ENCODE peak calls at places on chromosomes 3 and 15, in four cellular contexts. W is AG09309, F is cardiac fibroblast, I is neural progenitor cell. T is an unnamed sample.

GRCh38 chr3:8166013-8166412 is 335.6 kb upstream of the LMCD1 start:
- DNase-seq in W (no peak), F (no peak), I (no peak), T (no peak)

GRCh38 chr3:25289663-25290062 is 138.4 kb upstream of the RARB start:
- DNase-seq in W (no peak), F (no peak), I (no peak), T (no peak)

GRCh38 chr15:57421540-57421939 is 45.2 kb downstream of the CGNL1 start:
- DNase-seq in W (no peak), F (no peak), I (no peak), T (no peak)

GRCh38 chr3:132854856-132855535 is 132.8 kb upstream of the NPHP3 start:
- DNase-seq in W (no peak), F (no peak), I (no peak), T (no peak)

GRCh38 chr3:185330238-185330637 is 32.7 kb upstream of the MAP3K13 start:
- DNase-seq in W (no peak), F (no peak), I (no peak), T (no peak)

GRCh38 chr3:66196633-66197032 is 24.2 kb upstream of the SLC25A26 start:
- DNase-seq in W (no peak), F (peak), I (no peak), T (peak)

GRCh38 chr3:124951511-124952390 is 17.2 kb upstream of the MUC13 start:
- DNase-seq in W (peak), F (peak), I (no peak), T (peak)

GRCh38 chr15:98412852-98413251 is 235.5 kb upstream of the IGF1R start:
- DNase-seq in W (no peak), F (no peak), I (no peak), T (peak)

GRCh38 chr3:61134532-61134931 is 116.7 kb downstream of the FHIT start:
- DNase-seq in W (no peak), F (no peak), I (no peak), T (no peak)

GRCh38 chr3:66722675-66723074 is 221.9 kb upstream of the LRIG1 start:
- DNase-seq in W (peak), F (peak), I (no peak), T (peak)

GRCh38 chr15:93037341-93038063 is 51.5 kb downstream of the RGMA start:
- DNase-seq in W (no peak), F (peak), I (peak), T (peak)

GRCh38 chr3:60240558-60240957 is 1010.7 kb downstream of the FHIT start:
- DNase-seq in W (no peak), F (no peak), I (peak), T (no peak)

GRCh38 chr3:98855811-98856400 is 45.6 kb downstream of the DCBLD2 start:
- DNase-seq in W (peak), F (peak), I (no peak), T (peak)

GRCh38 chr3:122727279-122727678 is 46.6 kb downstream of the PARP14 start:
- DNase-seq in W (no peak), F (no peak), I (no peak), T (no peak)

GRCh38 chr15:50767332-50767861 is 1.9 kb upstream of the SPPL2A start:
- DNase-seq in W (no peak), F (no peak), I (no peak), T (peak)

GRCh38 chr15:56369234-56369633 is 4.0 kb downstream of the TEX9 start:
- DNase-seq in W (no peak), F (no peak), I (no peak), T (peak)

GRCh38 chr3:50503504-50503903 is at the start of gene CACNA2D2:
- DNase-seq in W (no peak), F (no peak), I (peak), T (no peak)

GRCh38 chr3:138254199-138254598 is 67.1 kb downstream of the ARMC8 start:
- DNase-seq in W (no peak), F (no peak), I (no peak), T (peak)

GRCh38 chr3:123552095-123552714 is 32.6 kb downstream of the HACD2 start:
- DNase-seq in W (no peak), F (peak), I (peak), T (no peak)

GRCh38 chr15:27086146-27086545 is 115.2 kb downstream of the GABRG3 start:
- DNase-seq in W (no peak), F (no peak), I (peak), T (no peak)

GRCh38 chr3:192929146-192929545 is 11.5 kb upstream of the MB21D2 start:
- DNase-seq in W (no peak), F (peak), I (no peak), T (peak)

GRCh38 chr3:62238003-62238402 is 135.3 kb downstream of the FEZF2 start:
- DNase-seq in W (no peak), F (no peak), I (no peak), T (no peak)

GRCh38 chr3:38479431-38480092 is 16.6 kb upstream of the EXOG start:
- DNase-seq in W (no peak), F (peak), I (peak), T (peak)

GRCh38 chr3:70658779-70659310 is 346.4 kb upstream of the MDFIC2 start:
- DNase-seq in W (no peak), F (no peak), I (no peak), T (no peak)

GRCh38 chr15:56737791-56738190 is 4.5 kb upstream of the ZNF280D start:
- DNase-seq in W (no peak), F (no peak), I (no peak), T (no peak)

GRCh38 chr3:42498034-42498433 is 4.4 kb upstream of the VIPR1 start:
- DNase-seq in W (no peak), F (no peak), I (no peak), T (no peak)

GRCh38 chr3:16484216-16484615 is 29.3 kb downstream of the RFTN1 start:
- DNase-seq in W (peak), F (peak), I (no peak), T (no peak)

GRCh38 chr3:158121295-158121694 is 11.4 kb downstream of the RSRC1 start:
- DNase-seq in W (no peak), F (no peak), I (no peak), T (no peak)

GRCh38 chr3:57221883-57222282 is 5.6 kb upstream of the APPL1 start:
- DNase-seq in W (no peak), F (peak), I (peak), T (peak)

GRCh38 chr3:184785856-184786255 is 26.1 kb upstream of the VPS8 start:
- DNase-seq in W (no peak), F (peak), I (no peak), T (no peak)

GRCh38 chr3:25497096-25497495 is 69.0 kb downstream of the RARB start:
- DNase-seq in W (no peak), F (no peak), I (no peak), T (no peak)

GRCh38 chr15:75195122-75195765 is 6.4 kb upstream of the C15orf39 start:
- DNase-seq in W (no peak), F (no peak), I (peak), T (no peak)

GRCh38 chr15:28096720-28097431 is 2.2 kb downstream of the OCA2 start:
- DNase-seq in W (no peak), F (no peak), I (peak), T (no peak)

GRCh38 chr3:22585504-22585903 is 617.6 kb upstream of the UBE2E2 start:
- DNase-seq in W (no peak), F (peak), I (no peak), T (peak)

GRCh38 chr3:187743195-187744141 is 1.8 kb downstream of the BCL6 start:
- DNase-seq in W (no peak), F (peak), I (peak), T (no peak)

GRCh38 chr3:163939926-163940325 is 1138.4 kb downstream of the SI start:
- DNase-seq in W (no peak), F (no peak), I (peak), T (peak)

GRCh38 chr15:37102315-37103021 is 2.1 kb upstream of the MEIS2 start:
- DNase-seq in W (no peak), F (peak), I (peak), T (no peak)

GRCh38 chr15:38589502-38589901 is 24.9 kb upstream of the RASGRP1 start:
- DNase-seq in W (peak), F (peak), I (no peak), T (peak)

GRCh38 chr15:63492541-63493077 is 11.8 kb upstream of the USP3 start:
- DNase-seq in W (no peak), F (peak), I (no peak), T (peak)

GRCh38 chr3:53495091-53495517 is 693 bp downstream of the CACNA1D start:
- DNase-seq in W (no peak), F (no peak), I (peak), T (no peak)

GRCh38 chr3:53495518-53496501 is 1.4 kb downstream of the CACNA1D start:
- DNase-seq in W (no peak), F (no peak), I (peak), T (no peak)

GRCh38 chr3:53496984-53497383 is 2.6 kb downstream of the CACNA1D start:
- DNase-seq in W (no peak), F (no peak), I (no peak), T (no peak)

GRCh38 chr3:53493618-53493996 is 804 bp upstream of the CACNA1D start:
- DNase-seq in W (no peak), F (no peak), I (no peak), T (no peak)

DNA sequence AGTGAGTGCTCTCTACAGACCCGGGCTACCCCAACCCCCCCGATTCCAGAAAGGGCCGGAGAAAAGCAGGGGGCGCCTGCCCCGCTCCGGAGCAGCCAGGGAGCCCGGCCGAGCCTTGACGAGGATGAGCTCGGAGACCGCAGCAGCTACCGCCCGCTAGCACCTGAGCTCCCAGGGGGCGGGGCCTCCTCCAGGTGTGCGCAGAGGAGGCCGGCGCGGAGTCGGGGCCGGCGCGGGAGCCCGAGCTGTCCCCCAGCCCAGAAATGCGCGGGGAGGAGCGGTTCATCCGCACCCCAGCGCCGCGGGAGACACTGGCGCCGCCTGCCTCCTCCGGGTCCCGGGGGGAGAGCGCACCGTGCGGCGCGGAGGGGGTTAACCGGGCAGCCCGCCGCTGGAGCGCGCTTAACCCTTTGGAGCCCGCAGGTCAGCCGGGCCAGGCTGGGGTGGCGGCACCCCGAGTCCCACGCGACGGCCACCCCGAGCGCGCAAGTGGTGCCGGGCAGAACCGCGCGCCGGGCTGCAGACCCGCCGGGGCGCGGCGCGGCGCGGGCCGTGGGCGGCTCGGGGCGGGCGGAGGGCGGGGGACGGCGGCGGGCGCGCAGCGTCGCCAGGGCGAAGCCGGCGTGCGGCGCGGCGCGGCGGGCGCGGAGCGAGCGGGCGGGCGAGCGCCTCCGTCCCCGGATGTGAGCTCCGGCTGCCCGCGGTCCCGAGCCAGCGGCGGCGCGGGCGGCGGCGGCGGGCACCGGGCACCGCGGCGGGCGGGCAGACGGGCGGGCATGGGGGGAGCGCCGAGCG is at the start of gene CACNA1D:
- DNase-seq in W (no peak), F (no peak), I (peak), T (peak)
- H3K4me3 ChIP-seq in W (peak), F (no peak), I (peak), T (peak)

DNA sequence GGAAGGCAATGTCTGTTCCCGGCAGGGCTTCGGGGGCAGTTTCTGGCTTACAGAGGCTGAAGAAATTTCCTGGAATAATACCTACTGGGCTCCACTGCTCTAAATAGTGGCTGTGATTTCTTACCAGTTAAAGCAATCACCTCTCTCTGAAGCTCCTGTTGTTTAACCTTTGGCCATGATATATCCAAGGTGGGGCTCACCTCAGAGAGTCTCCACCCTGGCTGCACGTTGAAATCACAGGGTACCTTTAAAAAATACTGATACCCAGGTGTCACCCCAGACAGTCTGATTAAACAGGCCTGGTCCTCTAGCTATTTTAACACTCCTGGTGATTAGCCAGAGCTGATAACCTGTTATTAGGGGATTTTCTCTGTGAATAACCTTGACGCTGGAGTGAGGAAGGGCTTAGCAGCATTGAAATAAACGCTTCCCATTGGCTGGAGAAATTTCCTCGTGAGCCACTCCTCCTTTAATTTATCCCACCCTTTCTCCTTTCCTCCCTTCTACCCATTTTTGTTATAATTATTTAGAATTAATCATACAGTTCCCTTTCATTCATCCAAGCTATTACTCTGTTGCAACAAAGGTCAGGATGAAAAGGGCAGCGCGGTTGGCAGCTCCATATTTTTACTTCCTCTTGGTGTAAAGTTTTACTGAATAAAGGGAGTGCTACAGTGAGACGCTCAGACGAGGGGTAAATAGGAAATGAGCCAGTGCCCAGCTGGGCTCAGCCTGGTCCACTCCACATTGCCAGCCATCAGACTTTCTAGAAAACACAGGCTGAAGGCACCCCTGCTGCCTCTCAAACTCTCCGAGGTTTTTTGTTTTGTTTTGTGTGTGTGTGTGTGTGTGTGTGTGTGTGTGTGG is 22.1 kb upstream of the ZBTB38 start:
- DNase-seq in W (no peak), F (no peak), I (no peak), T (no peak)
- H3K4me3 ChIP-seq in W (no peak), F (no peak), I (no peak), T (no peak)

DNA sequence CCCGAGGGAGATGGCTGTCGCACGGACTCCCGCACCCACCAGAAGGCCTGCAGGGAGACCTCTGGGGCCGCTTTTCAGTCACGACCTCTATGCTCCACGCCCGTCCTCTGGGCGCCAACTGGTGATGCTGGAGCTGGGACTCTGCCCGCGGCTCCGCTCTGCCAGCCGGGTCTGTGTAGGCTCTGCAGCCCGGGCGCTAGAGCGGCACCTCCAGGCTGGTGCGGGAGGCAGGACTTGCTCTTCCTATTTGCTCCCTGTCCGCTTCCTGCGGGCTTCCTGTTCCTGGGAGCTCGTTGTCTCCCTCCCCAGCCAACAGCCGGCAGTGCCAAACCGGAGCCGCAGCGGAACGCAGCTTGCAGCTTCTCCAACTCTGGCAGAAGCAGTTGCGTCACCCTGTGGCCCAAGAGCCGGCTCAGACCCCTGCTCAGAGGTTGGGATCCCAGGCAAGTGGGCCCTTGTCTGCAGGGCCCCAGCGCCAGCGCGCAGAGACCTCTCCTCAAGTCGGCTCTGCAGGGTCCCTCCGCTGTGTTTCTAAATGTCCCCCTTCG is 285.9 kb downstream of the XXYLT1 start:
- DNase-seq in W (no peak), F (peak), I (peak), T (peak)
- H3K4me3 ChIP-seq in W (no peak), F (peak), I (no peak), T (no peak)

GRCh38 chr3:71994203-71994602 is 209.3 kb upstream of the PROK2 start:
- DNase-seq in W (no peak), F (no peak), I (no peak), T (no peak)
- H3K4me3 ChIP-seq in W (no peak), F (no peak), I (no peak), T (no peak)

GRCh38 chr3:83649692-83650091 is 1309.1 kb upstream of the CADM2 start:
- DNase-seq in W (no peak), F (no peak), I (no peak), T (no peak)
- H3K4me3 ChIP-seq in W (no peak), F (no peak), I (no peak), T (no peak)

DNA sequence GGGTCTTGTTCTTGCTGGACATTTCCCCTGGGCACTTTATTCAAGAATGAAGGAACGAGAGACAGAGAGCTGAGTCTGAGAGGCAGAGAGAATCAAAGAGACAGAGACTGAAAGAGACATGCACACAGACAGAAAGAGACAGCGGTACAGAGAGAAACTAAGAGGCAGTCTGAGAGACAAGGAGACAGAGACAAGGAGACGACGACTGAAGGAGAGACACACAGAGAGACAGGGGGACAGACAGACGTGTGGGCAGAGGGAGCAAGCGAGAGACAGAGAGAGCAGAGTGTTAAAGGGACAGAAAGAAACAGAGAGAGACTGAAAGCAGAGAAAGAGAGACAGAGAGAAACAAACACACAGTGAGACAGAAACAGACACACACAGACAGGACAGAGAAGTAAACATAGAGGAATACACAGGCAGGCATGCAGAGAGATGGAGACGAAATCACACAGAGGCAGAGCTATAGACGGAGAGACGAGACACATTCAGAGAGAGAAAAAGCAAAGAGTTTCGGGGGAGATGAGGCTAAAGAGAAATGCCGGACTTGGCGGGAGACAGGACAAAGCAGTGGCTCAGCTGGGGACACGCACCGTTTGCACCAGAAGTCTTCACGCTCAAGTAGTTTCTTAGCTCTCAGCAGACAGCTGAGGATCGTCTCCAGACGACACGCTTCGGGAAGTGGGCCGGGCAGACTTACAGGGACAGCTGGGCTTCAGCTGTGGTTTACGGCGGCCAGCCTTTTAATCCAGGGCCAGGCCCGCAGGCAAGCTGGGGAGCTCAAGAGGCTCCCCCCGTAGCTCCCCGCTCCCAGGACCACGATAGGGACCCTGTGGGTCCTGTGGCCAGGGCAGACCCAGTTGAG is 56.0 kb upstream of the DLG1 start:
- DNase-seq in W (no peak), F (peak), I (peak), T (no peak)
- H3K4me3 ChIP-seq in W (no peak), F (no peak), I (no peak), T (no peak)

DNA sequence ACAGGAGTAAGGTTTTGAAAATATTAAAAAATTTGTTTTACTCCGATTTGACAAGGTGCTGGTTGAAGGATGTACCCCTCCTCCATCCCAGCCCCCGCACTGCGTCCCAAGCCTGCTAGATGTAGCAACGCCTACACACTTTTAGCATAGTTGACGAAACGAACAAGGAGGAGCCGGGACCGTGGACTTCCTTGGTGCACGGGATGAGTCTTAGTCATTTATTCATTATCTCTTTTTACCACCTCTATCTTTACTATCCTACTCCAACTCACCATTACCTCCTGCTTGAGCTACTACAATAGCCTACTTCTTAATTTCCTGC is 10.6 kb downstream of the PRICKLE2 start:
- DNase-seq in W (no peak), F (peak), I (no peak), T (peak)
- H3K4me3 ChIP-seq in W (no peak), F (peak), I (no peak), T (peak)